ENCODE peak calls at places on chromosome 7, in seven cellular contexts. L is amniotic stem cell, V is H9, R is spleen, F is hypothalamus, Q is HFFc6, P is PC-9. C is an unnamed sample.
A peak's percentile ranks its signal among the peaks of the same experiment; 100 is the strongest.

GRCh38 chr7:127396184-127396583 is 3.7 kb upstream of the ZNF800 start:
- DNase-seq in V (peak; percentile 33), L (no peak), Q (no peak), R (no peak), F (no peak), P (no peak), C (no peak)

GRCh38 chr7:66409493-66409892 is 204.4 kb downstream of the TPST1 start:
- DNase-seq in Q (no peak), R (no peak), F (no peak), P (no peak), V (no peak), L (no peak), C (no peak)

GRCh38 chr7:66352071-66352470 is 146.9 kb downstream of the TPST1 start:
- DNase-seq in L (no peak), Q (no peak), V (peak; percentile 55), P (no peak), R (no peak), F (no peak), C (no peak)

GRCh38 chr7:137867289-137867688 is 20.5 kb upstream of the DGKI start:
- DNase-seq in P (no peak), R (no peak), F (no peak), Q (no peak), V (no peak), L (no peak), C (no peak)

GRCh38 chr7:33982425-33982786 is 77.1 kb downstream of the BMPER start:
- DNase-seq in Q (peak; percentile 63), L (peak; percentile 12), R (no peak), F (no peak), V (no peak), P (no peak), C (no peak)

GRCh38 chr7:79284226-79284625 is 169.2 kb downstream of the MAGI2 start:
- DNase-seq in R (no peak), P (no peak), V (no peak), F (no peak), L (no peak), Q (no peak), C (no peak)

GRCh38 chr7:7512861-7513597 is 22.6 kb downstream of the COL28A1 start:
- DNase-seq in V (no peak), Q (no peak), R (no peak), L (no peak), P (no peak), F (no peak), C (no peak)

GRCh38 chr7:12322287-12322902 is 81.3 kb downstream of the VWDE start:
- DNase-seq in V (no peak), F (no peak), Q (no peak), R (no peak), P (no peak), L (no peak), C (peak; percentile 41)

GRCh38 chr7:137109966-137110930 is 233.3 kb downstream of the PTN start:
- DNase-seq in V (no peak), R (no peak), Q (no peak), P (no peak), L (no peak), F (no peak), C (no peak)

GRCh38 chr7:123628829-123629228 is 26.8 kb upstream of the LMOD2 start:
- DNase-seq in F (no peak), V (no peak), P (no peak), L (no peak), R (no peak), Q (no peak), C (no peak)

GRCh38 chr7:42692609-42693008 is 219.3 kb downstream of the C7orf25 start:
- DNase-seq in V (no peak), F (no peak), L (peak; percentile 50), Q (no peak), R (no peak), P (no peak), C (no peak)

GRCh38 chr7:140640727-140641531 is at the start of gene DENND2A:
- DNase-seq in V (peak; percentile 83), P (no peak), Q (no peak), L (no peak), R (peak; percentile 81), F (peak; percentile 79), C (no peak)

GRCh38 chr7:53642361-53642760 is 606.9 kb downstream of the POM121L12 start:
- DNase-seq in R (no peak), Q (no peak), P (no peak), F (no peak), V (no peak), L (no peak), C (no peak)

GRCh38 chr7:66413379-66414114 is 208.4 kb downstream of the TPST1 start:
- DNase-seq in V (peak; percentile 97), F (peak; percentile 77), P (peak; percentile 67), L (peak; percentile 66), Q (no peak), R (peak; percentile 94), C (peak; percentile 65)

GRCh38 chr7:57487957-57488356 is 38.0 kb downstream of the ZNF716 start:
- DNase-seq in R (no peak), L (no peak), V (no peak), P (no peak), Q (no peak), F (no peak), C (no peak)

GRCh38 chr7:131900785-131901287 is 344.4 kb upstream of the PODXL start:
- DNase-seq in L (no peak), R (no peak), V (no peak), P (no peak), Q (no peak), F (no peak), C (no peak)

GRCh38 chr7:47327698-47328391 is 254.1 kb downstream of the TNS3 start:
- DNase-seq in P (peak; percentile 58), R (no peak), V (peak; percentile 91), L (peak; percentile 64), Q (peak; percentile 78), F (peak; percentile 96), C (no peak)

GRCh38 chr7:140155428-140155827 is 21.4 kb downstream of the KDM7A start:
- DNase-seq in Q (no peak), P (no peak), L (no peak), R (no peak), V (no peak), F (no peak), C (no peak)

GRCh38 chr7:101933685-101934084 is 116.3 kb downstream of the CUX1 start:
- DNase-seq in L (no peak), R (no peak), V (no peak), P (no peak), Q (no peak), F (no peak), C (no peak)

GRCh38 chr7:138036135-138036534 is 34.2 kb upstream of the CREB3L2 start:
- DNase-seq in V (no peak), Q (no peak), L (no peak), F (no peak), P (no peak), R (no peak), C (no peak)